ENCODE peak calls at places on chromosomes 1 and 21, in six cellular contexts. D, V, O, H, J and B are unnamed samples.

GRCh38 chr1:241950390-241950789 is 7.2 kb upstream of the BECN2 start:
- DNase-seq in O (peak), H (peak), D (peak), J (no peak), V (no peak), B (no peak)

GRCh38 chr1:18949689-18950414 is 6.6 kb downstream of the IFFO2 start:
- DNase-seq in V (peak), O (no peak), D (peak), H (peak), J (no peak), B (peak)

GRCh38 chr1:20367626-20368025 is 77.0 kb downstream of the VWA5B1 start:
- DNase-seq in V (no peak), H (no peak), O (no peak), J (no peak), D (no peak), B (no peak)

GRCh38 chr1:906532-907420 is 16.9 kb upstream of the SAMD11 start:
- DNase-seq in J (no peak), H (no peak), O (peak), V (peak), D (peak), B (peak)

GRCh38 chr1:6488602-6489382 is 2.7 kb downstream of the PLEKHG5 start:
- DNase-seq in H (no peak), O (peak), D (no peak), V (no peak), J (no peak), B (no peak)

GRCh38 chr1:160367516-160367900 is 637 bp downstream of the NHLH1 start:
- DNase-seq in V (no peak), O (no peak), D (no peak), J (no peak), H (no peak), B (no peak)

GRCh38 chr1:160400646-160401486 is 502 bp downstream of the VANGL2 start:
- DNase-seq in O (no peak), V (peak), J (peak), D (no peak), H (no peak), B (no peak)

GRCh38 chr1:87327362-87328120 is 1.1 kb upstream of the LMO4 start:
- DNase-seq in H (no peak), V (no peak), O (no peak), D (peak), J (no peak), B (no peak)

GRCh38 chr1:213429642-213430041 is 378.6 kb downstream of the RPS6KC1 start:
- DNase-seq in H (no peak), O (no peak), V (no peak), D (no peak), J (no peak), B (no peak)

GRCh38 chr21:38503588-38503987 is 5.3 kb upstream of the ERG start:
- DNase-seq in V (no peak), D (peak), H (peak), O (peak), J (no peak), B (no peak)

GRCh38 chr1:9594471-9595155 is 5.9 kb downstream of the TMEM201 start:
- DNase-seq in J (no peak), V (no peak), D (no peak), O (no peak), H (no peak), B (no peak)

GRCh38 chr1:223233410-223234163 is 90.5 kb upstream of the TLR5 start:
- DNase-seq in D (peak), V (no peak), J (no peak), H (peak), O (peak), B (no peak)

GRCh38 chr1:151923422-151923821 is 14.1 kb upstream of the THEM4 start:
- DNase-seq in D (no peak), H (no peak), O (no peak), J (no peak), V (no peak), B (no peak)

GRCh38 chr21:37606549-37606948 is 240.0 kb downstream of the DYRK1A start:
- DNase-seq in J (no peak), D (no peak), V (no peak), H (no peak), O (no peak), B (no peak)

GRCh38 chr1:31651025-31651424 is 6.3 kb upstream of the PEF1 start:
- DNase-seq in D (peak), H (no peak), J (no peak), V (no peak), O (no peak), B (no peak)

GRCh38 chr1:174414205-174414604 is 33.6 kb upstream of the GPR52 start:
- DNase-seq in D (no peak), V (no peak), O (no peak), H (no peak), J (no peak), B (no peak)

GRCh38 chr1:166167395-166167922 is 658 bp upstream of the FAM78B start:
- DNase-seq in D (peak), V (no peak), J (no peak), H (no peak), O (no peak), B (no peak)

GRCh38 chr1:25503551-25504426 is 39.6 kb upstream of the LDLRAP1 start:
- DNase-seq in H (no peak), D (no peak), J (peak), O (peak), V (peak), B (peak)

GRCh38 chr1:227225715-227226346 is 92.5 kb downstream of the CDC42BPA start:
- DNase-seq in O (peak), D (peak), H (peak), V (no peak), J (no peak), B (peak)

GRCh38 chr1:225435487-225435886 is 7.6 kb upstream of the LBR start:
- DNase-seq in J (no peak), V (no peak), H (no peak), O (no peak), D (no peak), B (no peak)

GRCh38 chr1:92118826-92119225 is 38.7 kb downstream of the BTBD8 start:
- DNase-seq in D (no peak), O (peak), H (no peak), V (no peak), J (no peak), B (no peak)

GRCh38 chr1:172163479-172164215 is 256.8 kb upstream of the C1orf105 start:
- DNase-seq in D (peak), H (peak), J (no peak), V (no peak), O (no peak), B (no peak)

GRCh38 chr1:67793562-67793961 is 39.7 kb downstream of the GNG12 start:
- DNase-seq in D (peak), J (no peak), O (no peak), V (no peak), H (no peak), B (no peak)

GRCh38 chr21:41778974-41779600 is 12.2 kb upstream of the RIPK4 start:
- DNase-seq in H (no peak), D (peak), O (no peak), V (peak), J (peak), B (no peak)

GRCh38 chr1:231050395-231050794 is 10.3 kb upstream of the FAM89A start:
- DNase-seq in J (no peak), D (no peak), H (no peak), V (no peak), O (no peak), B (no peak)

GRCh38 chr1:192441492-192441891 is 124.7 kb downstream of the RGS21 start:
- DNase-seq in V (no peak), D (no peak), O (no peak), J (no peak), H (no peak), B (no peak)

GRCh38 chr1:234845097-234845660 is 235.2 kb upstream of the IRF2BP2 start:
- DNase-seq in H (no peak), D (no peak), V (no peak), O (no peak), J (peak), B (no peak)

GRCh38 chr21:45979141-45979631 is 2.4 kb upstream of the COL6A1 start:
- DNase-seq in H (peak), V (no peak), O (no peak), J (no peak), D (no peak), B (peak)

GRCh38 chr1:37070126-37070525 is 35.8 kb upstream of the GRIK3 start:
- DNase-seq in D (no peak), O (no peak), V (peak), H (no peak), J (no peak), B (no peak)

GRCh38 chr1:198935371-198935921 is 296.6 kb downstream of the PTPRC start:
- DNase-seq in H (peak), V (peak), D (peak), O (peak), J (peak), B (peak)

GRCh38 chr1:54365020-54365797 is 41.0 kb downstream of the SSBP3 start:
- DNase-seq in H (no peak), O (no peak), D (no peak), J (peak), V (no peak), B (no peak)

GRCh38 chr1:231584117-231584516 is 42.5 kb upstream of the DISC1 start:
- DNase-seq in V (no peak), O (peak), J (no peak), H (peak), D (peak), B (peak)

GRCh38 chr1:162396201-162396906 is 14.8 kb downstream of the C1orf226 start:
- DNase-seq in H (no peak), O (no peak), V (no peak), J (no peak), D (no peak), B (no peak)

GRCh38 chr1:34178072-34178471 is 1.4 kb downstream of the C1orf94 start:
- DNase-seq in O (no peak), H (no peak), V (peak), J (no peak), D (no peak), B (no peak)

GRCh38 chr1:34175737-34176136 is 970 bp upstream of the C1orf94 start:
- DNase-seq in D (no peak), H (no peak), J (no peak), O (no peak), V (no peak), B (no peak)

DNA sequence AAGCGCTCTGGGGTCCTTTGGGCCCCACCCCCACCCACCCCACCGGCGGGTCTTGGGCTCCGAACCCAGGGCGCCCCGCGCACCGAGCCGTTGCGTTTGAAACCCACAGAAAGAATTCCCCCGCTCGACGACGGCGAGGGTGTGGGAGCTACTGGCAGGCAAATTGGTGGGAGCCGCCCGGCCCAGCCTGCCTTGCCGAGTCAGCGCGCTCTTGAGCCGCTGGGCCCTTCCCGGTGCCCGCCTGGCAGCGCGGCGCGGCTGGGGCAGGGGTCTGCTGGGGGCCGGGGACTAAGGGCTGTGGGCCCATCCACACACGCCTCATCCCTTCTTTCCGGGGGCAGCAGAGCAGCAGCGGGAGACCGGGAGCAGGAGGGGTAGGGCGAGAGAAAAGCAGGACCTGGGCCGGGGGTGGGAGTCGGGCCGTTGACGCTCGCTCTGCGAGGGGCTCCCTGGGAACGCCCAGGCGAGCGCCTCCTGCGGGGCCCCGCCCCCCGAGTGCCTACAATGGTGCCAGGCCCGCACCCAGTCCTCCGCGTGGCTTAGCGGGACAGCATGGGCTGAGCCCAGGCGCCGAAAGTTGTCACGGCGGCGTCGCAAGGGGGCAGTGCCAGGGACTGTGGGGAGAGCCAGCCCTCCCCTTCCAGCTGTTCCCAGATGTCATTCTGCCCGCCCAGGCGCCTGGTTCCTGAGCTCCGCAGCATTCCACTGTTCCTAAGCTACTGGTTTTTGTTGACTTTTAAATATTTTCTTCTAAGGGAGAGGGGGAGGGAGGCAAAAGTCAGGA is at the start of gene C1orf94:
- DNase-seq in V (peak), J (no peak), O (no peak), H (no peak), D (no peak), B (no peak)
- TF ChIP-seq CTCF in V (peak), J (no peak), O (no peak), H (no peak), D (no peak), B (no peak)

DNA sequence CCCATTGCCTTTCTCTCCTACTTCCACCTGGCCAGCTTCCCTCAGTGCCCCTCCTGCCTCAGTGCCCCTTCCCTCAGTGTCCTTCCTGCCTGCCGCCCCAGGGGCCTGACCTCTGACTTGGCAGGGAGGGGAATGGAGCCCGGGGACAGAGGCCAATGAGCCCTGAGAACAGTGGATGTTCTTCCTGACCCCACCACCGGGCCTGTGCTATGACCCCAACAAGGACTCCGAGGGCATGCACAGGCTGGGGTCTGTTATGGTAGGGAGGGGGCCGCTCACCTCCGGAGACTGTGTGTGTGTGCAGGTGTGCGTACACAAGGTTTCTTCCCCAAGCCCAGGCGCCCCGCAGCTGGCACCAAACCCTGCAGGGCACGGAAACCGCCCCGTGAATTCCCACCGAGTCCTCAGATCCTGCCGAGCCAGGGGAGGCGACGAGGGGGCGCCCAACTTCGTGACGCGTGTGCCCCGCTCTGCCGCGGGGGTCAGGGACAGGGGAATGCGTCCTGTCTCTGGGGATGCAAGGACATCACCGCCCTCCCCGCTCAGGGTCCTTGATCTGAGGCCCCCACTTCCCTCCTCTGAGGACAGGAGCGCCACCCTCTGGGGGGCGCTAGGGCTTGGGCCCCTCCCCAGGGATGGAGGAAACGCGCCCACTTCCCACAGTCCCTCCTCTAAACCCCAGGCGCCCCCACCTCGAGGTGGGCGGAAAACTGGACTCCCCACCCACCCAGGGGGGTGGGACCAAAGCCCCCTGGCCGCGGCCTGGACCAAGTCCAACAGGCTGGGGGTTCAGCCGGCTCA is 725 bp downstream of the RAP1GAP start:
- DNase-seq in J (peak), H (no peak), V (peak), O (no peak), D (no peak), B (no peak)
- TF ChIP-seq CTCF in J (no peak), H (no peak), V (peak), O (no peak), D (no peak), B (peak)

GRCh38 chr1:3482590-3482899 is 28.1 kb downstream of the ARHGEF16 start:
- DNase-seq in H (no peak), O (no peak), D (no peak), V (no peak), J (no peak), B (no peak)
- TF ChIP-seq CTCF in H (no peak), O (peak), D (peak), V (no peak), J (no peak), B (peak)

DNA sequence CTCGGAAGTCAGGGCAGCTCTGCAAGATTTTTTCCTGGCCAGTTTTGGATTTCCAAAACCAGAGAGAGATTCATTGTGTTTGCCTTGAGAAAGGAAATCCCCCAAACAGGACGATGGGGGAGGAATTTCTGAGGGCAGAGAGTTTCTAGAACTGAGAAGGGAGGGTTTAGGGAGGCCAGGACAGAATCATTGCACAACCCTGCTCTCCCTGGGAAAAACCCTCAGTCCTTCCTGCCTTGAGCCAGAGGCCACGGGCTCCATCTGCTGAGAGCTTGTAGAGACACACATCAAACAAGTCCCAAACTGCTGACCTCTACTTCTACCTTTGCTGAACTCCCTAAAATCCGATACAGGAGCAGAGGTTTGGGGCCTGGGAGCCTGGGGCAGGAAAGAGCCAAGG is 99.7 kb downstream of the NMNAT2 start:
- DNase-seq in J (peak), D (peak), H (peak), V (peak), O (peak), B (peak)
- TF ChIP-seq CTCF in J (peak), D (peak), H (peak), V (peak), O (peak), B (peak)

DNA sequence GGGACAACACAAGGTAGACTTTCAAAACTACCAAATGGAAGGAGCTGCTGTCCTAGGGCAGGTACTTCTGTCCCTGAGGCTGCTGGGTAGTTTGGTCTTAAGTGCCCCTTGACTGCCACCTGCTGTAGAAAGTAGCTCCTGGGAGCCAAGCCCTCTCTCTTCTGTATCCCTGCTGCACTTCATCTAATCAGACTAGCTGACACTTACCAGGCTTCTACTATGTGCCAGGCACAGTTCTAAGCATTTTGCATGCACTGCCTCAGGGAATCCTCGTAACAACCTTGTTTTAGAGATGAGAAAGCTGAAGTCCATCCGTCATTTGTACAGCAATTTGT is 15.9 kb upstream of the SRSF4 start:
- DNase-seq in H (peak), V (peak), J (peak), O (no peak), D (peak), B (peak)
- TF ChIP-seq CTCF in H (peak), V (peak), J (no peak), O (no peak), D (peak), B (peak)

DNA sequence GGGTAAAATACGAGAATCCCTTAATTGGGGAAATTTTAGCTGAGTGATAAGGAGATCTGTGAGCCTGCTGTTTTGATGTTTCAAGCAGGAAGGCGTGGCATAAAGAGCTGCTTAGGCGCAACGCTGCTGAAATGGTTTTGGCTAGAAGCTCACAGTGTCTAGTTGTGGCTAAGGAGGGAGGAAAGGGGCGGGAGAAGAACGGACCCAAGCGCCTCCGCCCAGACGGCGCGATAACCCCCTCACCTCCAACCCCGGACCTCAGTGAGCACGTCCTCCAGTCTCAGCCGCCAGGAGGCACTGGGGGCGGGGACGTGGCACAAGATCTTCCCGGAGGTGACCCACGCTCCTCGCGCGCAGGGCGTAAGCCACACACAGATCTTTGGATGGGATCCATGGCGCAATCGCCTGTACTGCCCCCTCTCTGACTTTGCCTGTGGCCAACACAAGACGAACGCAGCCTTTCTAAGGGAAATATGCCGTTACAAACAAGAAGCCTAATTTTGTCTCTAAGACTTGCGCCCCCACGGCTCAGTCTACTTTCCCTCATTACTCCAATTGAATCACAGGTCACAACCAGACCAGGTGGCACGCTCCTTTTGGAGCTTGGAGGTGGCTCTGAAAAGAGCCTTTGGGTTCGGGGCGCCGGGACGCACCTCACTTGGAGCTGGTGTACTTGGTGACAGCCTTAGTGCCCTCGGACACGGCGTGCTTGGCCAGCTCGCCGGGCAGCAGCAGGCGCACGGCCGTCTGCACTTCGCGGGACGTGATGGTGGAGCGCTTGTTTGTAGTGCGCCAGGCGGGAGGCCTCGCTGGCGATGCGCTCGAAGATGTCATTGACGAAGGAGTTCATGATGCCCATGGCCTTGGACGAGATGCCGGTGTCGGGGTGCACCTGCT is 23.4 kb upstream of the RNF187 start:
- DNase-seq in O (no peak), J (no peak), V (peak), D (peak), H (peak), B (peak)
- TF ChIP-seq CTCF in O (no peak), J (no peak), V (peak), D (peak), H (peak), B (no peak)

GRCh38 chr1:77781683-77782082 is 2.2 kb downstream of the MIGA1 start:
- DNase-seq in V (no peak), D (no peak), J (no peak), H (no peak), O (no peak), B (no peak)
- TF ChIP-seq CTCF in V (no peak), D (no peak), J (no peak), H (no peak), O (no peak), B (no peak)